ENCODE peak calls at places on chromosomes 5 and 9, in seven cellular contexts. Z is mammary epithelial cell, E is neuronal stem cell, V is stomach, M is uterus, H is left ventricle myocardium inferior, G is colonic mucosa. Y is an unnamed sample.

GRCh38 chr5:150209020-150209635 is 19.3 kb downstream of the SLC6A7 start:
- DNase-seq in V (no peak), Z (peak; percentile 23), H (no peak), M (no peak), G (peak; percentile 82), E (no peak), Y (peak; percentile 80)

GRCh38 chr5:134917070-134917831 is 12.3 kb downstream of the PCBD2 start:
- DNase-seq in Z (no peak), G (no peak), M (no peak), H (no peak), E (no peak), V (no peak), Y (no peak)

GRCh38 chr9:113464672-113465271 is 1.2 kb downstream of the RGS3 start:
- DNase-seq in Z (no peak), E (no peak), G (no peak), V (no peak), H (no peak), M (no peak), Y (no peak)

GRCh38 chr5:124677376-124677998 is 69.0 kb downstream of the ZNF608 start:
- DNase-seq in H (no peak), E (no peak), Z (no peak), V (no peak), G (no peak), M (no peak), Y (no peak)

GRCh38 chr5:151685749-151686672 is 704 bp downstream of the SPARC start:
- DNase-seq in E (no peak), Z (no peak), H (no peak), M (no peak), V (no peak), G (no peak), Y (no peak)

GRCh38 chr5:14873093-14873492 is 1.5 kb upstream of the ANKH start:
- DNase-seq in Z (no peak), H (peak; percentile 21), M (no peak), V (no peak), G (no peak), E (no peak), Y (no peak)

GRCh38 chr5:112467467-112467866 is 48.4 kb upstream of the EPB41L4A start:
- DNase-seq in Z (no peak), G (no peak), M (no peak), E (no peak), V (no peak), H (no peak), Y (no peak)

GRCh38 chr5:113132579-113132978 is 156.0 kb downstream of the DCP2 start:
- DNase-seq in V (no peak), G (no peak), H (peak; percentile 29), Z (no peak), M (no peak), E (no peak), Y (no peak)

GRCh38 chr5:56152437-56152836 is 80.7 kb downstream of the ANKRD55 start:
- DNase-seq in Z (no peak), V (no peak), G (no peak), M (no peak), E (no peak), H (no peak), Y (no peak)

GRCh38 chr9:121225240-121225639 is 23.6 kb upstream of the RAB14 start:
- DNase-seq in H (no peak), V (no peak), Z (no peak), E (no peak), G (no peak), M (no peak), Y (no peak)

GRCh38 chr5:84274585-84275468 is 109.9 kb downstream of the EDIL3 start:
- DNase-seq in H (peak; percentile 15), M (no peak), Z (peak; percentile 14), G (peak; percentile 59), E (peak; percentile 4), V (peak; percentile 26), Y (no peak)

GRCh38 chr5:5342784-5343183 is 79.7 kb upstream of the ICE1 start:
- DNase-seq in Z (peak; percentile 12), G (no peak), V (no peak), M (no peak), H (no peak), E (no peak), Y (no peak)

GRCh38 chr9:110255064-110255416 is 1.3 kb downstream of the TXN start:
- DNase-seq in G (peak; percentile 37), H (no peak), V (no peak), Z (no peak), E (no peak), M (no peak), Y (no peak)

GRCh38 chr9:27125030-27125429 is 16.0 kb downstream of the TEK start:
- DNase-seq in G (peak; percentile 54), Z (peak; percentile 96), E (no peak), M (peak; percentile 82), V (peak; percentile 31), H (peak; percentile 67), Y (no peak)

GRCh38 chr9:11431490-11431889 is 818.7 kb upstream of the PTPRD start:
- DNase-seq in M (no peak), G (no peak), H (no peak), Z (no peak), E (no peak), V (no peak), Y (no peak)

GRCh38 chr5:132238901-132239500 is 11.3 kb upstream of the P4HA2 start:
- DNase-seq in V (no peak), G (no peak), H (no peak), E (no peak), M (peak; percentile 8), Z (no peak), Y (no peak)

GRCh38 chr5:179812135-179812825 is 5.6 kb upstream of the MGAT4B start:
- DNase-seq in V (no peak), G (no peak), E (no peak), H (no peak), Z (no peak), M (no peak), Y (no peak)

GRCh38 chr9:91359734-91360470 is 1.8 kb downstream of the AUH start:
- DNase-seq in Z (no peak), M (no peak), V (no peak), G (no peak), E (no peak), H (no peak), Y (no peak)

GRCh38 chr5:173202266-173202875 is 32.6 kb downstream of the NKX2-5 start:
- DNase-seq in H (no peak), V (no peak), G (no peak), M (no peak), Z (no peak), E (no peak), Y (no peak)
- H3K4me3 ChIP-seq in H (no peak overlapping the region), V (no peak overlapping the region), G (no peak overlapping the region), M (no peak overlapping the region), Z (no peak overlapping the region), E (peak overlapping the region; percentile 67), Y (no peak overlapping the region)

GRCh38 chr9:133954862-133955529 is 37.1 kb downstream of the VAV2 start:
- DNase-seq in H (no peak), Z (no peak), M (no peak), E (no peak), G (no peak), V (no peak), Y (peak; percentile 48)
- H3K4me3 ChIP-seq in H (no peak overlapping the region), Z (no peak overlapping the region), M (no peak overlapping the region), E (no peak overlapping the region), G (no peak overlapping the region), V (no peak overlapping the region), Y (no peak overlapping the region)

GRCh38 chr9:93576296-93577044 is at the start of gene PHF2:
- DNase-seq in E (no peak), H (no peak), G (no peak), Z (no peak), M (peak; percentile 43), V (no peak), Y (no peak)

GRCh38 chr9:93578844-93579243 is 2.5 kb downstream of the PHF2 start:
- DNase-seq in E (no peak), M (no peak), H (no peak), V (peak; percentile 10), Z (no peak), G (no peak), Y (no peak)

GRCh38 chr9:93577045-93577939 is 908 bp downstream of the PHF2 start:
- DNase-seq in G (peak; percentile 56), H (peak; percentile 54), Z (peak; percentile 40), E (peak; percentile 20), V (peak; percentile 31), M (peak; percentile 47), Y (peak; percentile 84)

GRCh38 chr9:93579711-93580516 is 3.5 kb downstream of the PHF2 start:
- DNase-seq in Z (no peak), E (no peak), M (no peak), G (no peak), H (no peak), V (peak; percentile 24), Y (peak; percentile 73)

GRCh38 chr9:93577940-93578682 is 1.7 kb downstream of the PHF2 start:
- DNase-seq in Z (no peak), E (no peak), G (no peak), H (no peak), M (no peak), V (peak; percentile 26), Y (no peak)
- H3K4me3 ChIP-seq in Z (peak overlapping the region; percentile 61), E (no peak overlapping the region), G (peak overlapping the region; percentile 74), H (peak overlapping the region; percentile 89), M (peak overlapping the region; percentile 37), V (peak overlapping the region; percentile 81), Y (peak overlapping the region; percentile 95)

GRCh38 chr9:99322299-99322698 is 100.2 kb downstream of the SEC61B start:
- DNase-seq in H (no peak), G (no peak), Z (no peak), V (no peak), M (no peak), E (no peak), Y (no peak)
- H3K4me3 ChIP-seq in H (no peak overlapping the region), G (no peak overlapping the region), Z (no peak overlapping the region), V (no peak overlapping the region), M (no peak overlapping the region), E (no peak overlapping the region), Y (no peak overlapping the region)

GRCh38 chr5:173308226-173308625 is 20.0 kb downstream of the STC2 start:
- DNase-seq in E (no peak), Z (no peak), M (no peak), V (no peak), G (no peak), H (no peak), Y (no peak)
- H3K4me3 ChIP-seq in E (no peak overlapping the region), Z (no peak overlapping the region), M (no peak overlapping the region), V (no peak overlapping the region), G (no peak overlapping the region), H (no peak overlapping the region), Y (no peak overlapping the region)

GRCh38 chr9:88953401-88954029 is 37.8 kb upstream of the S1PR3 start:
- DNase-seq in V (no peak), G (no peak), Z (peak; percentile 67), H (no peak), M (no peak), E (no peak), Y (no peak)
- H3K4me3 ChIP-seq in V (no peak overlapping the region), G (no peak overlapping the region), Z (no peak overlapping the region), H (no peak overlapping the region), M (no peak overlapping the region), E (no peak overlapping the region), Y (no peak overlapping the region)

GRCh38 chr5:91556-92263 is at the start of gene PLEKHG4B:
- DNase-seq in V (no peak), E (peak; percentile 84), H (no peak), M (no peak), G (no peak), Z (no peak), Y (no peak)
- H3K4me3 ChIP-seq in V (peak within 1 kb of the TSS; percentile 47), E (peak within 1 kb of the TSS; percentile 80), H (peak within 1 kb of the TSS; percentile 58), M (no peak within 1 kb of the TSS), G (no peak within 1 kb of the TSS), Z (no peak within 1 kb of the TSS), Y (peak within 1 kb of the TSS; percentile 1)

GRCh38 chr5:78509145-78509865 is 139.3 kb downstream of the LHFPL2 start:
- DNase-seq in V (no peak), M (no peak), Z (no peak), G (no peak), E (no peak), H (no peak), Y (no peak)
- H3K4me3 ChIP-seq in V (peak overlapping the region; percentile 40), M (no peak overlapping the region), Z (no peak overlapping the region), G (peak overlapping the region; percentile 39), E (no peak overlapping the region), H (peak overlapping the region; percentile 65), Y (no peak overlapping the region)